ENCODE peak calls at places on chromosomes 11 and 22, in five cellular contexts. X, J, Z, L and R are unnamed samples.

GRCh38 chr11:38547464-38547863 is 1949.4 kb upstream of the RAG2 start:
- DNase-seq in Z (no peak), L (no peak), X (no peak), J (no peak), R (no peak)

GRCh38 chr22:46076651-46077339 is 73.5 kb upstream of the PPARA start:
- DNase-seq in Z (no peak), L (no peak), X (no peak), J (peak), R (peak)

GRCh38 chr11:65442952-65443351 is 20.4 kb downstream of the NEAT1 start:
- DNase-seq in L (no peak), Z (peak), J (no peak), X (no peak), R (peak)

GRCh38 chr11:102405501-102405900 is 47.1 kb downstream of the TMEM123 start:
- DNase-seq in Z (no peak), J (no peak), L (no peak), X (no peak), R (no peak)

GRCh38 chr11:73359930-73360742 is 16.1 kb upstream of the RELT start:
- DNase-seq in Z (no peak), X (no peak), J (peak), L (no peak), R (no peak)

GRCh38 chr22:37552560-37553163 is 7.6 kb upstream of the CDC42EP1 start:
- DNase-seq in J (peak), X (no peak), L (no peak), Z (no peak), R (no peak)

GRCh38 chr11:118878187-118878586 is 5.5 kb upstream of the CXCR5 start:
- DNase-seq in J (no peak), X (peak), L (no peak), Z (no peak), R (no peak)

GRCh38 chr11:131686836-131687235 is 316.4 kb downstream of the NTM start:
- DNase-seq in Z (no peak), J (no peak), X (no peak), L (no peak), R (no peak)

GRCh38 chr11:117513666-117514065 is 186.0 kb downstream of the CEP164 start:
- DNase-seq in L (no peak), Z (no peak), X (no peak), J (no peak), R (no peak)

GRCh38 chr11:11667056-11667455 is 45.3 kb upstream of the GALNT18 start:
- DNase-seq in Z (no peak), X (no peak), J (peak), L (no peak), R (no peak)